ENCODE peak calls at places on chromosomes 4 and X, in five cellular contexts. L, W, C, Y and E are unnamed samples. For H3K9me3, the result is how much of the 10 kb centered on the place peaks cover.

GRCh38 chrX:153406903-153407302 is 4.4 kb upstream of the ZFP92 start:
- DNase-seq in L (no peak), W (no peak), C (no peak), Y (no peak), E (no peak)

GRCh38 chrX:130120746-130121504 is 10.6 kb upstream of the ELF4 start:
- DNase-seq in L (peak), W (peak), C (peak), Y (peak), E (peak)

GRCh38 chrX:11793734-11794133 is 35.7 kb downstream of the MSL3 start:
- DNase-seq in L (no peak), W (no peak), C (no peak), Y (no peak), E (no peak)

GRCh38 chrX:38099688-38100087 is 93.3 kb downstream of the SYTL5 start:
- DNase-seq in L (no peak), W (no peak), C (no peak), Y (no peak), E (no peak)

GRCh38 chr4:169030575-169030982 is 20.5 kb upstream of the CBR4 start:
- DNase-seq in L (no peak), W (no peak), C (peak), Y (no peak), E (no peak)

GRCh38 chr4:76813070-76813469 is 84.9 kb downstream of the SOWAHB start:
- DNase-seq in L (no peak), W (no peak), C (no peak), Y (no peak), E (no peak)

GRCh38 chr4:106329027-106329618 is 12.8 kb downstream of the AIMP1 start:
- DNase-seq in L (peak), W (no peak), C (peak), Y (no peak), E (no peak)

GRCh38 chr4:120754590-120754989 is 167.9 kb downstream of the PRDM5 start:
- DNase-seq in L (no peak), W (no peak), C (no peak), Y (peak), E (no peak)

GRCh38 chr4:174427562-174428140 is 94.6 kb downstream of the HPGD start:
- DNase-seq in L (no peak), W (no peak), C (no peak), Y (no peak), E (no peak)

GRCh38 chr4:127055349-127055748 is 577.4 kb upstream of the INTU start:
- DNase-seq in L (no peak), W (no peak), C (no peak), Y (no peak), E (no peak)

DNA sequence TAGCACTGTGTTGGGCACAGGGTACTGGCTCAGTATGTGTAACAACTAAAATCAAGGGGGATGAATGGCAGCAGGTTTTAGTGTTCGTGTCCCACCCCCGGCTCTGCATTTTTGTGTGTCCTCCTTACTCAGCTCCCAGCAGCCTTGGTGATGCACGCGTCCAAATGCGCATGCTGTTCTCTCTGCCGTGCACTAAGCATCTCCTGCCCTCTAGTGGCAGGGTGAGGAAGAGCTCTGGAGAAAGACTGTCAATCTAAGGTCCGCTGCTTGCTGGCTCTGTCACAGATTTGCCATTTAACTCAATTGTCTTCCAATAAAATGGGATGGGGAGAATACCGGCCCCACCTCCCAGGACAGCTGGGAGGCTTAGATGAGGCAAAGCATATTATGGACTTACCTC is 61.4 kb downstream of the WFS1 start:
- DNase-seq in L (peak), W (peak), C (no peak), Y (no peak), E (no peak)
- TF ChIP-seq CTCF in L (peak), W (peak), C (peak), Y (peak), E (peak)

GRCh38 chr4:88001871-88002270 is 5.6 kb upstream of the PKD2 start:
- DNase-seq in L (no peak), W (no peak), C (no peak), Y (no peak), E (no peak)
- H3K9me3 ChIP-seq in L (under half), W (under half), C (under half), Y (under half), E (under half)

GRCh38 chr4:153099391-153100140 is 104.7 kb upstream of the TRIM2 start:
- DNase-seq in L (no peak), W (no peak), C (no peak), Y (no peak), E (no peak)
- TF ChIP-seq CTCF in L (no peak), W (no peak), C (no peak), Y (no peak), E (no peak)

DNA sequence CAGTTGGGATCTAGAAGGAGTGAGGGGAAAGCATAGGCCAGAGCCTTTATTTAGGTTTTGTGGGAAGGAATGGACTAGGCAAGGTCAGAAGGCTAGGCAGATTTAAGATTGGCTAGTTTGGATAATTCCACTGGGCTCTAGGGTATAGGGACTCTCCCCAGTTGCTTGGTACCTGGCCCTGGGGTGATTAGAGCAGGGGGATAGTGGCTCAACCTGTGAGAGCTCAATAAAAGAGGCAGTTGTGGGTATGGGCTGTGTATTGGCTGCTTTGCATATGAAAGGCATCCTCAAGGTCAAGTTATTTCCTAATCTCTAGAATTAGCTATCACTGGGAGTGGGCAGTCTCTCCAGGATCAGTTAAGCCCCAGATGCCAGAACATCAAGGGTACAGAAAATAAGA is 61.3 kb downstream of the ZNF81 start:
- DNase-seq in L (no peak), W (no peak), C (no peak), Y (no peak), E (no peak)
- H3K9me3 ChIP-seq in L (under half), W (under half), C (under half), Y (under half), E (under half)

GRCh38 chrX:42023122-42023521 is 99.8 kb upstream of the CASK start:
- DNase-seq in L (no peak), W (no peak), C (no peak), Y (no peak), E (no peak)

GRCh38 chrX:42025861-42026260 is 102.5 kb upstream of the CASK start:
- DNase-seq in L (no peak), W (no peak), C (peak), Y (no peak), E (no peak)

GRCh38 chrX:42022158-42022557 is 98.8 kb upstream of the CASK start:
- DNase-seq in L (no peak), W (no peak), C (no peak), Y (no peak), E (no peak)

GRCh38 chrX:42027367-42028025 is 104.1 kb upstream of the CASK start:
- DNase-seq in L (peak), W (no peak), C (no peak), Y (no peak), E (no peak)

DNA sequence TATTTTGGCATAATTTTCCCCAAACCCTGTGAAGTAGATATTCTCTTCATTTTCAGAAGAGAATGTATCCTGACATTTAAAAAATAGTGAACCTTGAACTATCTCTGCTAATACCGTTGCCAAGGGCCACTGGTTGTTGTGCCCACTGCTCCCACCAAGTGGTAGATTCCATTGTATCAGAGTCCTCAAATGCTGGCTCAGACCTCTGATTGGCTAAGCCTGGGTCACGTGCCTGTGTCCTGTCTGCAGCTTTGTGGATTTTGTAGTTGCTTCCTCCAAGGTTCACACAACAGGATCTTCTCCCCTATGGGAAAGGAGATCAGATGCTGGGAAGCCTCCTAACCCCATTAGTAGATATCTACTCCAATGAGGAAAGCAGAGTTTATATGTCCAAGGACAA is 104.8 kb upstream of the CASK start:
- DNase-seq in L (no peak), W (no peak), C (no peak), Y (no peak), E (no peak)
- TF ChIP-seq CTCF in L (no peak), W (no peak), C (no peak), Y (no peak), E (no peak)

GRCh38 chr4:40547446-40548132 is 82.1 kb downstream of the RBM47 start:
- DNase-seq in L (no peak), W (no peak), C (no peak), Y (no peak), E (no peak)

GRCh38 chr4:40553995-40554394 is 75.7 kb downstream of the RBM47 start:
- DNase-seq in L (no peak), W (no peak), C (no peak), Y (peak), E (no peak)

GRCh38 chr4:40552536-40552935 is 77.1 kb downstream of the RBM47 start:
- DNase-seq in L (no peak), W (peak), C (no peak), Y (no peak), E (no peak)

GRCh38 chr4:40548256-40548655 is 81.4 kb downstream of the RBM47 start:
- DNase-seq in L (no peak), W (no peak), C (no peak), Y (no peak), E (no peak)

GRCh38 chr4:40550900-40551546 is 78.6 kb downstream of the RBM47 start:
- DNase-seq in L (peak), W (no peak), C (peak), Y (no peak), E (no peak)
- H3K9me3 ChIP-seq in L (under half), W (under half), C (under half), Y (under half), E (under half)

DNA sequence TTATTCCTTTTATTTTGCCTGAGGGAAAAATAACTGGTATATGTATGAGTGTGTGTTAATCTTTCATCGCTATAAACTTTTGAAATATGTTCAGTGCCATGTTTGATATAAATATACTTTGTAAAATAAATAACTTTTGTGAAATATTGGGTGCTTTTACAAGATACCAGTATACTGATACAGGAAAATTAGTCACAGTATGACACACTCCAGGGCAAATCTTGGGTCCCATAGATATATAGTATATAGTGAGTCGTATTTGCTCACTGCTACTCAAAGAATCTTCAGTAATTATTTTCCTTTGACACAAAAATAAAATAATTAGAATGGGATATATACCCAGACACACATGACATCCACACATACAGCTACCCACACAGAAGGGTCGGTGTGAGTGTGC is 472.3 kb downstream of the GRID2 start:
- DNase-seq in L (no peak), W (no peak), C (no peak), Y (no peak), E (no peak)
- TF ChIP-seq CTCF in L (no peak), W (no peak), C (no peak), Y (no peak), E (no peak)

GRCh38 chr4:173666-174314 is 49.5 kb downstream of the ZNF718 start:
- DNase-seq in L (no peak), W (no peak), C (no peak), Y (no peak), E (no peak)
- H3K9me3 ChIP-seq in L (under half), W (under half), C (under half), Y (half or more), E (half or more)